ENCODE peak calls at places on chromosomes 3 and 15, in four cellular contexts. I, A, D and N are unnamed samples.

GRCh38 chr3:173567997-173568396 is 170.5 kb downstream of the NLGN1 start:
- DNase-seq in A (no peak), I (no peak), D (no peak), N (no peak)

GRCh38 chr15:73781038-73781925 is 28.1 kb upstream of the INSYN1 start:
- DNase-seq in D (peak; percentile 34), A (no peak), I (no peak), N (no peak)

GRCh38 chr3:32129832-32130231 is 23.4 kb downstream of the GPD1L start:
- DNase-seq in I (no peak), A (no peak), D (no peak), N (no peak)

GRCh38 chr15:84715442-84716035 is 400 bp downstream of the SEC11A start:
- DNase-seq in A (peak; percentile 53), I (no peak), D (peak; percentile 65), N (peak; percentile 27)

GRCh38 chr3:33037479-33037878 is 59.5 kb downstream of the GLB1 start:
- DNase-seq in I (no peak), A (no peak), D (no peak), N (no peak)

GRCh38 chr3:134197681-134198261 is 52.9 kb downstream of the RYK start:
- DNase-seq in D (peak; percentile 68), A (peak; percentile 53), I (peak; percentile 39), N (peak; percentile 48)

GRCh38 chr15:74307827-74308642 is 59.4 kb downstream of the CYP11A1 start:
- DNase-seq in I (peak; percentile 49), A (peak; percentile 87), D (peak; percentile 58), N (peak; percentile 87)

GRCh38 chr3:160968731-160969130 is 136.4 kb downstream of the B3GALNT1 start:
- DNase-seq in A (no peak), D (no peak), I (no peak), N (no peak)

GRCh38 chr3:101119535-101119934 is 126.3 kb upstream of the ABI3BP start:
- DNase-seq in A (no peak), I (no peak), D (peak; percentile 1), N (no peak)

GRCh38 chr3:43248194-43248593 is 38.1 kb upstream of the SNRK start:
- DNase-seq in A (no peak), I (no peak), D (no peak), N (no peak)

GRCh38 chr15:66865622-66866611 is 163.9 kb downstream of the SMAD6 start:
- DNase-seq in D (no peak), I (no peak), A (no peak), N (no peak)

GRCh38 chr15:86916671-86917450 is 837.2 kb downstream of the AGBL1 start:
- DNase-seq in A (peak; percentile 11), D (no peak), I (no peak), N (no peak)

GRCh38 chr3:159178209-159178897 is 376.5 kb downstream of the MFSD1 start:
- DNase-seq in A (no peak), D (no peak), I (no peak), N (no peak)

GRCh38 chr15:43928152-43928551 is 101.3 kb downstream of the WDR76 start:
- DNase-seq in D (no peak), A (no peak), I (no peak), N (no peak)

GRCh38 chr3:13240928-13241618 is 167.8 kb upstream of the IQSEC1 start:
- DNase-seq in D (no peak), I (no peak), A (no peak), N (no peak)

GRCh38 chr3:144029769-144030168 is 58.1 kb downstream of the DIPK2A start:
- DNase-seq in D (no peak), A (no peak), I (no peak), N (no peak)

GRCh38 chr3:155184027-155184426 is 103.9 kb downstream of the MME start:
- DNase-seq in D (no peak), A (no peak), I (no peak), N (no peak)

GRCh38 chr3:124663690-124664089 is 66.6 kb upstream of the UMPS start:
- DNase-seq in D (peak; percentile 27), A (no peak), I (no peak), N (no peak)

GRCh38 chr3:186314896-186315295 is 47.1 kb downstream of the DGKG start:
- DNase-seq in D (no peak), A (no peak), I (no peak), N (no peak)

GRCh38 chr3:36852071-36852470 is 87.7 kb upstream of the DCLK3 start:
- DNase-seq in I (no peak), D (no peak), A (no peak), N (no peak)

GRCh38 chr3:133573054-133573628 is 345 bp upstream of the CDV3 start:
- DNase-seq in A (peak; percentile 100), D (peak; percentile 100), I (peak; percentile 100), N (peak; percentile 90)

GRCh38 chr15:52733696-52734255 is 54.6 kb upstream of the ATOSA start:
- DNase-seq in I (no peak), A (no peak), D (no peak), N (no peak)

GRCh38 chr3:63386568-63386967 is 108.5 kb downstream of the SYNPR start:
- DNase-seq in D (no peak), I (no peak), A (peak; percentile 56), N (peak; percentile 2)

GRCh38 chr3:187807086-187807862 is 62.0 kb upstream of the BCL6 start:
- DNase-seq in I (no peak), A (no peak), D (peak; percentile 85), N (no peak)

GRCh38 chr15:39156166-39156565 is 424.7 kb upstream of the THBS1 start:
- DNase-seq in I (no peak), A (no peak), D (no peak), N (no peak)

GRCh38 chr15:85579957-85580694 is 199.7 kb downstream of the AKAP13 start:
- DNase-seq in A (no peak), I (no peak), D (no peak), N (no peak)

GRCh38 chr3:32399030-32399620 is 7.5 kb downstream of the CMTM7 start:
- DNase-seq in I (no peak), D (peak; percentile 38), A (peak; percentile 74), N (peak; percentile 52)

GRCh38 chr3:195080125-195080524 is 190.8 kb downstream of the XXYLT1 start:
- DNase-seq in I (no peak), A (no peak), D (no peak), N (no peak)

GRCh38 chr15:24955549-24955929 is 752 bp downstream of the SNRPN start:
- DNase-seq in D (no peak), A (peak; percentile 6), I (no peak), N (peak; percentile 32)

GRCh38 chr3:105367063-105367405 is 325 bp downstream of the ALCAM start:
- DNase-seq in I (no peak), D (no peak), A (peak; percentile 51), N (peak; percentile 47)

GRCh38 chr15:45854455-45855202 is 219.8 kb downstream of the SQOR start:
- DNase-seq in I (no peak), D (no peak), A (no peak), N (no peak)

GRCh38 chr15:45858491-45858890 is 223.7 kb downstream of the SQOR start:
- DNase-seq in D (no peak), A (no peak), I (no peak), N (no peak)

GRCh38 chr15:45857295-45857694 is 222.5 kb downstream of the SQOR start:
- DNase-seq in I (no peak), D (no peak), A (no peak), N (no peak)

GRCh38 chr15:45855907-45856579 is 221.2 kb downstream of the SQOR start:
- DNase-seq in D (peak; percentile 91), I (no peak), A (no peak), N (no peak)

GRCh38 chr15:45855210-45855906 is 220.5 kb downstream of the SQOR start:
- DNase-seq in A (no peak), I (no peak), D (peak; percentile 20), N (no peak)
- H2AFZ ChIP-seq in A (no peak overlapping the region), I (no peak overlapping the region), D (no peak overlapping the region), N (no peak overlapping the region)

DNA sequence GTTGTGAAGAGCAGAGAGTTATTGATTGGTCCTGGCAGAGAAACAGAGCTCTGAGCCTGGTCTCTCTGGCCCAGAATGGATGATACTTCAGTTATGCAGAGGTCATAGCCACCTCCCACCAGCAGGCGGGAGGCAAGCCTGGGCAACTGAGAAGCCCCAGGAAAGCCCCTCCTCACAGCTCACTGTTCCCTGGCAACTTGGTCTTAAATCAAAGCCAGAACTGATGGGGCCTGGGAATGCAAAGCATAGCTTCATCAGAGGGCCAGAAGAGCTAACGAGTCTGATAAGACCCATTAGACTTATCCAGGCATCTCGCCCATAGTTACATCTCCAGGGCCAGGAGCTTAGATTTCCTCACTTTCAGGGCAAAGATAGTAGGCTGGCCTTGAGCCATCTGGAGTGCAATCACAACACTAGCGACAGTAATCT is 5.5 kb upstream of the COLQ start:
- DNase-seq in A (peak; percentile 71), I (no peak), D (no peak), N (peak; percentile 84)
- TF ChIP-seq CTCF in A (peak; percentile 54), I (no peak), D (no peak), N (peak; percentile 39)

GRCh38 chr3:156483002-156483401 is 71.9 kb downstream of the SSR3 start:
- DNase-seq in D (no peak), A (no peak), I (no peak), N (no peak)

GRCh38 chr3:156480949-156481348 is 74.0 kb downstream of the SSR3 start:
- DNase-seq in I (no peak), D (no peak), A (no peak), N (no peak)

GRCh38 chr3:156483426-156483825 is 71.5 kb downstream of the SSR3 start:
- DNase-seq in I (peak; percentile 19), A (no peak), D (peak; percentile 86), N (no peak)

GRCh38 chr3:156488771-156489170 is 66.1 kb downstream of the SSR3 start:
- DNase-seq in A (no peak), I (no peak), D (no peak), N (no peak)

DNA sequence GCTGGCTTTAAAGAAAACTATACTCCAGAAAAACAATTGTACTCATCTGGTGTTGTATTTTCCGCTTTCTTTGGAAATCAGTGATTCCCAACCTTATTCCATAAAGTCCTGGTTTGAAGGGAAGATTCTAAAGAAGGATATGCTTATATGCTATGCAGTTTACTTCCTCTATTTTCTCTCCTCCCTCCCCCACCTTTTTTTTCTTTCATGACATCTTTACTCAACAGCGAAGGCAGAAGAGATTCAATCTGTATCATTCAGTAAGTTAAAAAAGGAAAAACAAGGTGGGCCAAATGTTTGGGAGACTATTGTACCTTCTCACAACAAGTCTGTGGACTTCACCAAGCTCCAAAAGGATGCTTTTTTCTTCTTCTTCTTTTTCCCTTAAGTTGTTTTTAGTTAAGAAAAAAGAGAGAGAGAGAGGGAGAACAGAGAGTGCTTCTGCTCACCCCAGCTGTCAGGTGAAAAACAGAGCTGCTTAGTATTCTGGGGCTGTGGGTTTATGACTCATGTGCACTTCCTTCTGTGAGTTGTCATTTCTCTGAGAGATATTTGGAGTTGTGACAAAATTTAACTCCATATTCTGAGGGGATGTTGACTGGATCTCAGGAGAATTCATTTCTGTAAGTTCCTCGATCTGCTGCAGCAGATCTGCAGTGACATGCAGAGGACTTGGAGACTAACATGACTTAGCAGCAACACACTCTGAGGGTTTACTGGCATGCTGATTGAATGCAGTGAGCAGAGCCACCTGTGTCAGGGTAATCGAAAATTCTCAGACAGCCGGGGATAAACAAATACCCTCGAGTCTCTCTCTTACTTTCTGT is 70.7 kb downstream of the SSR3 start:
- DNase-seq in I (peak; percentile 8), D (peak; percentile 70), A (no peak), N (no peak)
- H2AFZ ChIP-seq in I (peak overlapping the region; percentile 70), D (peak overlapping the region; percentile 11), A (no peak overlapping the region), N (no peak overlapping the region)

GRCh38 chr3:72265250-72265649 is 480.3 kb upstream of the PROK2 start:
- DNase-seq in I (peak; percentile 21), A (peak; percentile 46), D (no peak), N (no peak)
- TF ChIP-seq CTCF in I (peak; percentile 24), A (peak; percentile 46), D (peak; percentile 46), N (peak; percentile 31)

GRCh38 chr3:4508048-4508981 is 15.2 kb downstream of the ITPR1 start:
- DNase-seq in I (no peak), D (no peak), A (peak; percentile 34), N (no peak)
- H2AFZ ChIP-seq in I (no peak overlapping the region), D (no peak overlapping the region), A (no peak overlapping the region), N (no peak overlapping the region)

GRCh38 chr3:70488131-70488530 is 175.7 kb upstream of the MDFIC2 start:
- DNase-seq in D (no peak), A (no peak), I (no peak), N (no peak)
- TF ChIP-seq CTCF in D (no peak), A (no peak), I (no peak), N (no peak)